ENCODE peak calls at places on chromosomes 2 and 18, in eight cellular contexts. One of them, this sample, is unnamed. For H3K4me1, the result is how much of the 10 kb centered on the place peaks cover.

GRCh38 chr2:100767224-100767653 is 52.7 kb upstream of the NPAS2 start:
- DNase-seq in HepG2: no peak
- DNase-seq in tibial nerve: no peak
- DNase-seq in H1: no peak
- DNase-seq in K562: no peak
- DNase-seq in ovary: no peak
- DNase-seq in esophagus muscularis mucosa: no peak
- DNase-seq in A549: no peak
- DNase-seq in this sample: no peak

GRCh38 chr2:203510941-203511305 is 24.2 kb downstream of the RAPH1 start:
- DNase-seq in H1: no peak
- DNase-seq in K562: no peak
- DNase-seq in ovary: no peak
- DNase-seq in HepG2: no peak
- DNase-seq in tibial nerve: no peak
- DNase-seq in A549: no peak
- DNase-seq in esophagus muscularis mucosa: no peak
- DNase-seq in this sample: no peak

GRCh38 chr2:104866883-104867350 is 13.0 kb downstream of the POU3F3 start:
- DNase-seq in ovary: no peak
- DNase-seq in K562: no peak
- DNase-seq in tibial nerve: no peak
- DNase-seq in H1: no peak
- DNase-seq in A549: no peak
- DNase-seq in HepG2: no peak
- DNase-seq in esophagus muscularis mucosa: no peak
- DNase-seq in this sample: no peak

GRCh38 chr18:58338961-58339722 is 289.7 kb downstream of the ALPK2 start:
- DNase-seq in A549: no peak
- DNase-seq in H1: peak
- DNase-seq in esophagus muscularis mucosa: peak
- DNase-seq in K562: no peak
- DNase-seq in ovary: peak
- DNase-seq in tibial nerve: no peak
- DNase-seq in HepG2: no peak
- DNase-seq in this sample: peak

GRCh38 chr2:67879586-67880290 is 183.1 kb downstream of the C1D start:
- DNase-seq in K562: no peak
- DNase-seq in HepG2: no peak
- DNase-seq in A549: no peak
- DNase-seq in H1: no peak
- DNase-seq in ovary: no peak
- DNase-seq in tibial nerve: no peak
- DNase-seq in esophagus muscularis mucosa: no peak
- DNase-seq in this sample: no peak

GRCh38 chr2:80515961-80516360 is 211.4 kb upstream of the LRRTM1 start:
- DNase-seq in H1: no peak
- DNase-seq in ovary: no peak
- DNase-seq in HepG2: no peak
- DNase-seq in esophagus muscularis mucosa: no peak
- DNase-seq in tibial nerve: no peak
- DNase-seq in A549: no peak
- DNase-seq in K562: no peak
- DNase-seq in this sample: no peak

GRCh38 chr2:85780316-85781092 is 26.7 kb downstream of the ATOH8 start:
- DNase-seq in A549: no peak
- DNase-seq in esophagus muscularis mucosa: no peak
- DNase-seq in HepG2: no peak
- DNase-seq in ovary: no peak
- DNase-seq in K562: no peak
- DNase-seq in H1: no peak
- DNase-seq in tibial nerve: no peak
- DNase-seq in this sample: no peak

GRCh38 chr2:128773641-128774319 is 455.1 kb upstream of the HS6ST1 start:
- DNase-seq in esophagus muscularis mucosa: no peak
- DNase-seq in ovary: no peak
- DNase-seq in A549: no peak
- DNase-seq in K562: no peak
- DNase-seq in tibial nerve: no peak
- DNase-seq in H1: no peak
- DNase-seq in HepG2: no peak
- DNase-seq in this sample: no peak

GRCh38 chr18:35415511-35416427 is 38.6 kb upstream of the ZNF396 start:
- DNase-seq in HepG2: no peak
- DNase-seq in tibial nerve: no peak
- DNase-seq in A549: no peak
- DNase-seq in esophagus muscularis mucosa: no peak
- DNase-seq in H1: no peak
- DNase-seq in ovary: no peak
- DNase-seq in K562: no peak
- DNase-seq in this sample: no peak

GRCh38 chr2:47946593-47946992 is 40.3 kb upstream of the FBXO11 start:
- DNase-seq in tibial nerve: no peak
- DNase-seq in esophagus muscularis mucosa: no peak
- DNase-seq in K562: no peak
- DNase-seq in ovary: no peak
- DNase-seq in A549: no peak
- DNase-seq in HepG2: no peak
- DNase-seq in H1: no peak
- DNase-seq in this sample: no peak

GRCh38 chr2:8296340-8296739 is 385.5 kb upstream of the ID2 start:
- DNase-seq in H1: no peak
- DNase-seq in K562: no peak
- DNase-seq in HepG2: no peak
- DNase-seq in tibial nerve: no peak
- DNase-seq in esophagus muscularis mucosa: no peak
- DNase-seq in A549: no peak
- DNase-seq in ovary: no peak
- DNase-seq in this sample: no peak

GRCh38 chr18:54939375-54939917 is 19.8 kb downstream of the CCDC68 start:
- DNase-seq in esophagus muscularis mucosa: no peak
- DNase-seq in K562: peak
- DNase-seq in tibial nerve: no peak
- DNase-seq in H1: no peak
- DNase-seq in A549: no peak
- DNase-seq in ovary: no peak
- DNase-seq in HepG2: peak
- DNase-seq in this sample: no peak

GRCh38 chr2:134137182-134137595 is 116.7 kb upstream of the MGAT5 start:
- DNase-seq in esophagus muscularis mucosa: no peak
- DNase-seq in tibial nerve: no peak
- DNase-seq in A549: no peak
- DNase-seq in HepG2: no peak
- DNase-seq in ovary: no peak
- DNase-seq in K562: no peak
- DNase-seq in H1: no peak
- DNase-seq in this sample: peak

GRCh38 chr2:9753276-9753600 is 90.0 kb upstream of the TAF1B start:
- DNase-seq in esophagus muscularis mucosa: no peak
- DNase-seq in tibial nerve: peak
- DNase-seq in ovary: no peak
- DNase-seq in K562: peak
- DNase-seq in HepG2: no peak
- DNase-seq in H1: no peak
- DNase-seq in A549: peak
- DNase-seq in this sample: peak

GRCh38 chr2:18749912-18750526 is 160.7 kb upstream of the NT5C1B start:
- DNase-seq in esophagus muscularis mucosa: no peak
- DNase-seq in K562: peak
- DNase-seq in H1: no peak
- DNase-seq in tibial nerve: peak
- DNase-seq in ovary: peak
- DNase-seq in A549: peak
- DNase-seq in HepG2: peak
- DNase-seq in this sample: peak

GRCh38 chr2:217919204-217919603 is 83.6 kb downstream of the TNS1 start:
- DNase-seq in H1: no peak
- DNase-seq in A549: no peak
- DNase-seq in ovary: no peak
- DNase-seq in esophagus muscularis mucosa: no peak
- DNase-seq in K562: no peak
- DNase-seq in HepG2: no peak
- DNase-seq in tibial nerve: no peak
- DNase-seq in this sample: no peak

GRCh38 chr2:62054916-62055315 is 141.0 kb upstream of the B3GNT2 start:
- DNase-seq in A549: no peak
- DNase-seq in HepG2: no peak
- DNase-seq in ovary: no peak
- DNase-seq in tibial nerve: no peak
- DNase-seq in esophagus muscularis mucosa: no peak
- DNase-seq in H1: no peak
- DNase-seq in K562: no peak
- DNase-seq in this sample: no peak

GRCh38 chr2:8545676-8546318 is 136.1 kb upstream of the ID2 start:
- DNase-seq in esophagus muscularis mucosa: no peak
- DNase-seq in HepG2: no peak
- DNase-seq in ovary: no peak
- DNase-seq in K562: no peak
- DNase-seq in tibial nerve: no peak
- DNase-seq in H1: no peak
- DNase-seq in A549: no peak
- DNase-seq in this sample: peak

GRCh38 chr2:233651430-233651829 is 15.2 kb downstream of the UGT1A10 start:
- DNase-seq in H1: no peak
- DNase-seq in K562: no peak
- DNase-seq in esophagus muscularis mucosa: no peak
- DNase-seq in HepG2: no peak
- DNase-seq in tibial nerve: no peak
- DNase-seq in ovary: no peak
- DNase-seq in A549: no peak
- DNase-seq in this sample: no peak

GRCh38 chr2:140506606-140507005 is 1624.2 kb downstream of the LRP1B start:
- DNase-seq in H1: no peak
- DNase-seq in A549: no peak
- DNase-seq in HepG2: no peak
- DNase-seq in ovary: no peak
- DNase-seq in esophagus muscularis mucosa: no peak
- DNase-seq in tibial nerve: no peak
- DNase-seq in K562: no peak
- DNase-seq in this sample: no peak

GRCh38 chr2:189336276-189336975 is 104.8 kb upstream of the WDR75 start:
- DNase-seq in K562: no peak
- DNase-seq in ovary: no peak
- DNase-seq in esophagus muscularis mucosa: no peak
- DNase-seq in HepG2: no peak
- DNase-seq in tibial nerve: no peak
- DNase-seq in H1: no peak
- DNase-seq in A549: no peak
- DNase-seq in this sample: no peak

GRCh38 chr2:160253440-160254296 is 53.6 kb upstream of the ITGB6 start:
- DNase-seq in esophagus muscularis mucosa: no peak
- DNase-seq in ovary: no peak
- DNase-seq in tibial nerve: no peak
- DNase-seq in HepG2: no peak
- DNase-seq in K562: no peak
- DNase-seq in A549: peak
- DNase-seq in H1: no peak
- DNase-seq in this sample: no peak

GRCh38 chr2:8253781-8254180 is 428.1 kb upstream of the ID2 start:
- DNase-seq in HepG2: no peak
- DNase-seq in esophagus muscularis mucosa: no peak
- DNase-seq in tibial nerve: no peak
- DNase-seq in H1: no peak
- DNase-seq in ovary: no peak
- DNase-seq in A549: no peak
- DNase-seq in K562: no peak
- DNase-seq in this sample: no peak

GRCh38 chr18:44198296-44199284 is 482.1 kb upstream of the SETBP1 start:
- DNase-seq in H1: no peak
- DNase-seq in esophagus muscularis mucosa: no peak
- DNase-seq in A549: no peak
- DNase-seq in HepG2: no peak
- DNase-seq in tibial nerve: no peak
- DNase-seq in ovary: no peak
- DNase-seq in K562: no peak
- DNase-seq in this sample: no peak

GRCh38 chr2:237591021-237591370 is 462 bp upstream of the RAB17 start:
- DNase-seq in K562: no peak
- DNase-seq in ovary: no peak
- DNase-seq in A549: no peak
- DNase-seq in tibial nerve: no peak
- DNase-seq in HepG2: peak
- DNase-seq in esophagus muscularis mucosa: no peak
- DNase-seq in H1: no peak
- DNase-seq in this sample: peak

GRCh38 chr2:106269591-106270291 is 75.6 kb upstream of the UXS1 start:
- DNase-seq in esophagus muscularis mucosa: peak
- DNase-seq in tibial nerve: no peak
- DNase-seq in A549: peak
- DNase-seq in H1: no peak
- DNase-seq in K562: peak
- DNase-seq in ovary: no peak
- DNase-seq in HepG2: no peak
- DNase-seq in this sample: peak
- TF ChIP-seq POLR2A in esophagus muscularis mucosa: no peak
- TF ChIP-seq POLR2A in tibial nerve: no peak
- TF ChIP-seq POLR2A in A549: no peak
- TF ChIP-seq POLR2A in H1: no peak
- TF ChIP-seq POLR2A in K562: no peak
- TF ChIP-seq POLR2A in ovary: no peak
- TF ChIP-seq POLR2A in HepG2: no peak
- TF ChIP-seq POLR2A in this sample: no peak

GRCh38 chr2:32997714-32998113 is 51.0 kb downstream of the LTBP1 start:
- DNase-seq in HepG2: no peak
- DNase-seq in A549: no peak
- DNase-seq in tibial nerve: no peak
- DNase-seq in ovary: no peak
- DNase-seq in K562: no peak
- DNase-seq in H1: no peak
- DNase-seq in esophagus muscularis mucosa: peak
- DNase-seq in this sample: no peak
- TF ChIP-seq EP300 in HepG2: no peak
- TF ChIP-seq EP300 in A549: no peak
- TF ChIP-seq EP300 in tibial nerve: no peak
- TF ChIP-seq EP300 in ovary: no peak
- TF ChIP-seq EP300 in K562: no peak
- TF ChIP-seq EP300 in H1: no peak
- TF ChIP-seq EP300 in esophagus muscularis mucosa: no peak
- TF ChIP-seq EP300 in this sample: no peak

GRCh38 chr2:230327418-230328154 is 593 bp downstream of the SP140L start:
- DNase-seq in esophagus muscularis mucosa: no peak
- DNase-seq in tibial nerve: no peak
- DNase-seq in ovary: no peak
- DNase-seq in K562: peak
- DNase-seq in H1: no peak
- DNase-seq in A549: no peak
- DNase-seq in HepG2: no peak
- DNase-seq in this sample: no peak
- H3K4me1 ChIP-seq in esophagus muscularis mucosa: under half
- H3K4me1 ChIP-seq in tibial nerve: under half
- H3K4me1 ChIP-seq in ovary: under half
- H3K4me1 ChIP-seq in K562: under half
- H3K4me1 ChIP-seq in H1: under half
- H3K4me1 ChIP-seq in A549: under half
- H3K4me1 ChIP-seq in HepG2: half or more
- H3K4me1 ChIP-seq in this sample: under half

DNA sequence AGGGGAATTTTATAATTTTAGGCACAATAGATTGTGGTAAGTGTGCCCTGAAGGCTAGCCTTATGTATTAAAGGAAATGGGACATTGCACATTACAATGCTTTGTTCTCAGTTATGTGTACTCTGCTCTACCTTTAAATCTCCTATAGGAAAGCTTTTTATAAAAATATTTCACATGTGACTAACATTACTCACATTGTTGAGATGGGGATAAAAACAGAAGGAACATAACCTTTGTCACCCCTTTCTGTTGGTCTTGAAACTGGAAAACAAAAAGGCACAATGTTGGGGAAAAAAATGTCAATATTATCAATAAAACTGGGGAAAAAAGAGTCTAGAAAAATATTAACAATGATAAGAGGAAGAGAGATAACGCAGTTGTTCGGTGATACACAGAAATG is 17.3 kb upstream of the STAT1 start:
- DNase-seq in ovary: no peak
- DNase-seq in tibial nerve: no peak
- DNase-seq in H1: no peak
- DNase-seq in K562: no peak
- DNase-seq in HepG2: no peak
- DNase-seq in esophagus muscularis mucosa: no peak
- DNase-seq in A549: no peak
- DNase-seq in this sample: no peak
- TF ChIP-seq POLR2A in ovary: no peak
- TF ChIP-seq POLR2A in tibial nerve: no peak
- TF ChIP-seq POLR2A in H1: no peak
- TF ChIP-seq POLR2A in K562: no peak
- TF ChIP-seq POLR2A in HepG2: no peak
- TF ChIP-seq POLR2A in esophagus muscularis mucosa: no peak
- TF ChIP-seq POLR2A in A549: no peak
- TF ChIP-seq POLR2A in this sample: no peak